ENCODE peak calls at places on chromosomes 4 and X, in seven cellular contexts. K is H9, O is astrocyte of the cerebellum, M is dorsolateral prefrontal cortex, F is Panc1, Q is mesothelial cell of epicardium, Y is HFF-Myc. C is an unnamed sample.

GRCh38 chr4:75344915-75345314 is 169.3 kb downstream of the RCHY1 start:
- DNase-seq in Y (no peak), O (peak), M (no peak), K (no peak), Q (no peak), F (no peak), C (no peak)

GRCh38 chr4:145935253-145936141 is 3.1 kb downstream of the ZNF827 start:
- DNase-seq in F (no peak), Q (no peak), Y (no peak), O (no peak), M (no peak), K (peak), C (no peak)

GRCh38 chr4:104425003-104425402 is 69.7 kb downstream of the CXXC4 start:
- DNase-seq in M (no peak), F (no peak), O (no peak), K (no peak), Y (no peak), Q (no peak), C (no peak)

GRCh38 chr4:6116696-6117285 is 83.6 kb downstream of the JAKMIP1 start:
- DNase-seq in Y (no peak), Q (no peak), F (no peak), O (no peak), K (no peak), M (no peak), C (no peak)

GRCh38 chr4:145324161-145324560 is 143.8 kb upstream of the OTUD4 start:
- DNase-seq in K (no peak), O (no peak), Y (no peak), Q (no peak), M (no peak), F (no peak), C (no peak)

GRCh38 chr4:147057631-147057980 is 111.9 kb upstream of the TTC29 start:
- DNase-seq in Q (no peak), K (no peak), F (peak), M (no peak), O (no peak), Y (no peak), C (no peak)

GRCh38 chr4:94274912-94275311 is 67.2 kb downstream of the SMARCAD1 start:
- DNase-seq in F (no peak), M (no peak), Q (no peak), O (no peak), K (no peak), Y (no peak), C (no peak)

GRCh38 chr4:15774020-15774420 is 4.1 kb upstream of the CD38 start:
- DNase-seq in K (no peak), Q (no peak), Y (no peak), F (no peak), M (no peak), O (no peak), C (no peak)

GRCh38 chrX:46251755-46252154 is 293.5 kb downstream of the ZNF674 start:
- DNase-seq in Y (peak), F (no peak), Q (no peak), M (no peak), K (no peak), O (no peak), C (no peak)

GRCh38 chr4:181701911-181702310 is 541.3 kb upstream of the TENM3 start:
- DNase-seq in M (no peak), Y (no peak), O (no peak), Q (no peak), K (no peak), F (no peak), C (no peak)

GRCh38 chrX:10175317-10175871 is 18.6 kb downstream of the CLCN4 start:
- DNase-seq in K (no peak), Q (no peak), Y (no peak), M (no peak), O (peak), F (no peak), C (no peak)

GRCh38 chrX:110021180-110022022 is 18.5 kb downstream of the TMEM164 start:
- DNase-seq in Y (no peak), Q (no peak), M (no peak), O (peak), F (no peak), K (no peak), C (no peak)

GRCh38 chr4:95540227-95540626 is 8.5 kb downstream of the UNC5C start:
- DNase-seq in K (no peak), M (no peak), Q (no peak), O (no peak), Y (no peak), F (no peak), C (no peak)

GRCh38 chrX:140586951-140587350 is 82.1 kb upstream of the SOX3 start:
- DNase-seq in F (no peak), M (no peak), K (no peak), Y (no peak), Q (no peak), O (no peak), C (no peak)

GRCh38 chrX:72712094-72712755 is 1.9 kb downstream of the PHKA1 start:
- DNase-seq in F (no peak), K (no peak), O (no peak), Q (no peak), M (no peak), Y (no peak), C (no peak)

GRCh38 chr4:155891058-155891457 is 12.4 kb upstream of the TDO2 start:
- DNase-seq in F (no peak), Y (no peak), O (no peak), Q (no peak), M (no peak), K (no peak), C (no peak)

GRCh38 chr4:41853973-41854372 is 81.3 kb upstream of the TMEM33 start:
- DNase-seq in O (no peak), Q (no peak), Y (no peak), K (no peak), F (no peak), M (no peak), C (no peak)

GRCh38 chr4:184688447-184688846 is 38.9 kb downstream of the PRIMPOL start:
- DNase-seq in K (peak), F (peak), Y (peak), Q (no peak), O (peak), M (no peak), C (no peak)

GRCh38 chrX:28880136-28880535 is 292.9 kb downstream of the IL1RAPL1 start:
- DNase-seq in Q (no peak), O (no peak), F (no peak), Y (no peak), M (no peak), K (no peak), C (no peak)

GRCh38 chrX:154037754-154038153 is 18.1 kb upstream of the IRAK1 start:
- DNase-seq in Y (no peak), O (no peak), Q (no peak), K (no peak), M (no peak), F (no peak), C (no peak)

GRCh38 chr4:176185068-176185467 is 10.3 kb downstream of the SPATA4 start:
- DNase-seq in Y (no peak), F (no peak), K (no peak), M (no peak), Q (no peak), O (no peak), C (no peak)

GRCh38 chrX:22392176-22392814 is 119.6 kb downstream of the CBLL2 start:
- DNase-seq in Y (no peak), F (no peak), O (no peak), Q (no peak), K (no peak), M (no peak), C (no peak)

GRCh38 chr4:158586881-158587280 is 65.2 kb downstream of the RXFP1 start:
- DNase-seq in O (no peak), Y (no peak), Q (no peak), M (no peak), F (no peak), K (no peak), C (no peak)

GRCh38 chr4:104334410-104334809 is 160.3 kb downstream of the CXXC4 start:
- DNase-seq in Q (no peak), M (no peak), K (no peak), F (no peak), O (no peak), Y (no peak), C (no peak)

GRCh38 chrX:44261286-44261685 is 82.2 kb downstream of the EFHC2 start:
- DNase-seq in Q (no peak), F (no peak), K (no peak), O (no peak), Y (no peak), M (no peak), C (no peak)

GRCh38 chr4:86990510-86990909 is 55.7 kb downstream of the AFF1 start:
- DNase-seq in K (no peak), M (no peak), Q (no peak), Y (no peak), O (no peak), F (no peak), C (no peak)

GRCh38 chr4:12968345-12968744 is 515.8 kb downstream of the RAB28 start:
- DNase-seq in M (no peak), O (no peak), Y (no peak), Q (no peak), K (no peak), F (no peak), C (no peak)

GRCh38 chr4:67892905-67893304 is 9.1 kb upstream of the TMPRSS11D start:
- DNase-seq in F (no peak), Q (no peak), K (peak), Y (no peak), M (no peak), O (no peak), C (no peak)
- TF ChIP-seq CTCF in F (no peak), Q (no peak), K (peak), Y (peak), M (no peak), O (no peak), C (no peak)

DNA sequence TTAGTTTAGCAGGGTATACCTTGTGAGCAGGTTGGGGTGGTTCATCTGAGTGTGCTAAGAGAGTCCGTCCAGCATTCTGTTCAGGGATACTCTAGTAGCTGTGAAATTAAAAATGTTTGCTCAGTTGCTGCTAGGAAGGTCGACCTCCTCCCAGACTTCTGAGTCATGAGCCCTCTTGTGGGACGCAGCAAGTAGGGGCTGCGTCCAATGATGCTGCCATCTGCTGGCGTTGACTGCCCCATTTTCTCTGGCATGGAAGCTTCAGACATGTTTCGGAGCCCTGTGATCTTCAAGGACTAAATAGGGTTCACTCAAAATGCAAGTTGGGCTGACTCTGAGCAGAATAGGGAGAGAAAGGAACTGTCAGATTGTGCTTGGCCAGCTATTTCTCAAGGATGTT is 201.0 kb upstream of the ARSJ start:
- DNase-seq in F (peak), Q (no peak), Y (peak), M (no peak), O (peak), K (peak), C (no peak)
- TF ChIP-seq CTCF in F (peak), Q (no peak), Y (peak), M (peak), O (peak), K (peak), C (peak)

GRCh38 chr4:7381221-7381889 is 53.4 kb downstream of the PSAPL1 start:
- DNase-seq in Y (no peak), K (no peak), F (no peak), O (no peak), Q (no peak), M (peak), C (no peak)
- TF ChIP-seq CTCF in Y (no peak), K (no peak), F (no peak), O (no peak), Q (no peak), M (no peak), C (no peak)

DNA sequence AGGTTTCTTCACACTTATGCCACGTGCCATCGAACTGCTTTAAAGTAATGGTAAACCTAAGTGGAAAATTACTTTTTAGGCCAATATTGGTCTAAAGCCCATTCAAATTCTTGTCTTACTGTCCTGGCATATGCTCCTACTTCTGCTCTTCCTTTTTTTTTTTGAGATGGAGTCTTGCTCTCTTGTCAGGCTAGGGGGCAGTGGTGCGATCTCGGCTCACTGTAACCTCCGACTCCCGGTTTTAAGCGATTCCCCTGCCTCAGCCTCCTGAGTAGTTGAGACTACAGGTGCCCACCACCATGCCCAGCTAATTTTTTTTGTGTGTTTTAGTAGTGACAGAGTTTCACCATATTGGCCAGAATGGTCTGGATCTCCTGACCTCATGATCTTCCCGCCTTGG is 129.0 kb upstream of the TECRL start:
- DNase-seq in O (no peak), M (no peak), Q (no peak), K (peak), F (no peak), Y (no peak), C (no peak)
- TF ChIP-seq CTCF in O (no peak), M (no peak), Q (no peak), K (peak), F (peak), Y (no peak), C (no peak)

DNA sequence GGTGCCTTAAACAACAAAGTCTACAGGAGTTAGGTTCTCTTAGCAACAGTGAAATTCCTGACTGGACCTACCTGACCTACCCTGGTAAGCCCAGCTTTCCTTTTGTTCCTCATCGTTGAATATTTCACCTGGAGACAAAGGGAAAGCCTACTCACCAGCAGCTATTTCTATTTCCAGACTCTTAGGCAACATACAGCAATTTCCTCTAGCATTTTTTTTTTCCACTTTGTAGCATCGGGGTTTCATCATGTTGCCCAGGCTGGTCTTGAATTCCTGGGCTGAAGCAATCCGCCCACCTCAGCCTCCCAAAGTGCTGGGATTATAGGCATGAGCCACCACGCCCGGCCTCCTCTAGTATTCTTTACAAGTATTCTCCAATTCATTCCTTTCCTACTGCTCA is 6.8 kb upstream of the S100G start:
- DNase-seq in O (no peak), Q (no peak), M (no peak), K (no peak), F (no peak), Y (no peak), C (no peak)
- TF ChIP-seq CTCF in O (no peak), Q (no peak), M (no peak), K (no peak), F (no peak), Y (no peak), C (no peak)

GRCh38 chr4:128287871-128288688 is 467 bp upstream of the PGRMC2 start:
- DNase-seq in K (peak), M (peak), F (peak), Q (peak), O (peak), Y (peak), C (peak)
- TF ChIP-seq CTCF in K (peak), M (peak), F (no peak), Q (peak), O (no peak), Y (peak), C (peak)

DNA sequence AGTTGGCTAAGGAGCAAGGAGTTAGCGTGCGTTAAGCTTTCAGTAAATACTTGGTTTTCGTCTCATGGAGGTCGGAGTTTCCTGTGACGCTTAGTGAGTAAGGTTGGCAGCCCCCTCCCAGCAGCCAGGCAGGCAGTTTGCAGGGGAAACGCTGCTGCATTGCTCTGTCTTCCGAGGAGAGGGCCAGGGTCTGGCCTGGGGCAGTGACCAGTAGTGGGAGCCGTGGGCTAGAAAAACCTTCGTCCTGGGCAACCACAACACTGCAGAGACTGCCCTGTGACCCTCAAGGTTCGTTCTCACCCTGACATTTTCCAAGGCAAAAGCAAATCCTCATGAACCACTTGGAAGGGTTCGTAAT is 432 bp downstream of the TMEM175 start:
- DNase-seq in O (no peak), Y (no peak), F (no peak), M (no peak), Q (no peak), K (peak), C (no peak)
- TF ChIP-seq CTCF in O (no peak), Y (no peak), F (no peak), M (no peak), Q (no peak), K (no peak), C (no peak)